ENCODE peak calls at places on chromosomes 11 and 22, in ten cellular contexts. F is mucosa of gallbladder, V is GM04504, Y is hypothalamus, L is GM19239, C is GM23338, N is A172, K is coronary artery, X is HFF-Myc, M is iPS-NIHi11. Z is an unnamed sample.

GRCh38 chr11:126686938-126687337 is 313.6 kb downstream of the KIRREL3 start:
- DNase-seq in X (no peak), M (no peak), N (no peak), K (no peak), L (no peak), Y (no peak), F (no peak), C (peak; percentile 23), V (no peak), Z (no peak)

GRCh38 chr11:113118104-113118503 is 156.9 kb downstream of the NCAM1 start:
- DNase-seq in F (no peak), C (no peak), M (no peak), K (no peak), L (no peak), N (no peak), V (no peak), Y (no peak), X (no peak), Z (no peak)

GRCh38 chr11:1531418-1531817 is 40.7 kb downstream of the DUSP8 start:
- DNase-seq in K (no peak), V (no peak), F (no peak), L (no peak), Y (no peak), N (no peak), M (no peak), X (no peak), C (no peak), Z (no peak)

GRCh38 chr22:28075260-28075981 is 156.4 kb upstream of the PITPNB start:
- DNase-seq in C (no peak), K (no peak), F (peak; percentile 57), M (no peak), V (peak; percentile 80), X (peak; percentile 68), Y (no peak), N (peak; percentile 58), L (no peak), Z (no peak)

GRCh38 chr11:63837027-63837688 is 1.8 kb upstream of the MARK2 start:
- DNase-seq in N (peak; percentile 64), V (no peak), Y (peak; percentile 52), C (peak; percentile 96), F (peak; percentile 81), X (peak; percentile 67), M (peak; percentile 80), K (no peak), L (peak; percentile 69), Z (peak; percentile 50)

GRCh38 chr11:332651-333480 is 12.2 kb upstream of the IFITM3 start:
- DNase-seq in V (no peak), L (no peak), X (no peak), N (no peak), M (no peak), Y (no peak), F (no peak), K (peak; percentile 60), C (no peak), Z (no peak)

GRCh38 chr11:10480026-10480425 is 25.0 kb downstream of the AMPD3 start:
- DNase-seq in Y (no peak), M (no peak), N (no peak), L (no peak), C (no peak), V (no peak), K (no peak), X (no peak), F (no peak), Z (no peak)

GRCh38 chr11:100827934-100828661 is 141.0 kb downstream of the ARHGAP42 start:
- DNase-seq in K (no peak), V (no peak), L (no peak), C (peak; percentile 68), F (no peak), X (no peak), Y (no peak), M (peak; percentile 46), N (peak; percentile 52), Z (no peak)

GRCh38 chr11:86442827-86443226 is 68.1 kb downstream of the CCDC81 start:
- DNase-seq in N (no peak), Y (no peak), C (no peak), M (no peak), V (no peak), F (no peak), K (no peak), X (no peak), L (no peak), Z (no peak)

GRCh38 chr11:68498903-68499883 is 38.6 kb downstream of the PPP6R3 start:
- DNase-seq in Y (no peak), M (no peak), L (no peak), N (no peak), V (no peak), F (no peak), X (no peak), K (no peak), C (no peak), Z (no peak)

GRCh38 chr11:64642876-64643257 is 51.8 kb downstream of the SLC22A12 start:
- DNase-seq in X (no peak), F (no peak), M (no peak), N (no peak), C (no peak), K (no peak), V (no peak), Y (no peak), L (no peak), Z (no peak)

GRCh38 chr11:1196516-1197391 is 26.1 kb upstream of the MUC5B start:
- DNase-seq in V (no peak), C (no peak), M (peak; percentile 5), F (no peak), K (peak; percentile 62), L (no peak), X (no peak), Y (no peak), N (no peak), Z (no peak)

GRCh38 chr11:64919627-64920026 is 2.6 kb upstream of the ATG2A start:
- DNase-seq in N (no peak), K (no peak), V (no peak), F (no peak), C (no peak), M (no peak), Y (no peak), X (no peak), L (no peak), Z (no peak)

GRCh38 chr11:92376680-92377079 is 152.1 kb downstream of the FAT3 start:
- DNase-seq in K (no peak), N (no peak), M (no peak), X (no peak), F (no peak), C (no peak), L (no peak), V (no peak), Y (no peak), Z (no peak)

GRCh38 chr11:34475656-34476055 is 36.9 kb downstream of the CAT start:
- DNase-seq in N (no peak), X (no peak), Y (no peak), M (no peak), C (no peak), F (no peak), L (no peak), V (no peak), K (no peak), Z (no peak)

GRCh38 chr11:60059052-60059451 is 2.6 kb downstream of the MS4A3 start:
- DNase-seq in C (no peak), Y (no peak), N (no peak), X (no peak), M (no peak), K (no peak), L (no peak), F (no peak), V (no peak), Z (no peak)

GRCh38 chr11:34602245-34602644 is 18.6 kb upstream of the EHF start:
- DNase-seq in F (no peak), N (no peak), M (no peak), C (no peak), X (no peak), L (no peak), V (no peak), K (no peak), Y (no peak), Z (no peak)

GRCh38 chr11:3916962-3917361 is 61.5 kb downstream of the STIM1 start:
- DNase-seq in X (no peak), K (no peak), Y (no peak), M (no peak), C (no peak), F (no peak), N (no peak), L (no peak), V (no peak), Z (no peak)